ENCODE peak calls at places on chromosome 19, in six cellular contexts. G is H1, R is HepG2, L is K562, S is GM12891, Z is GM12878. J is an unnamed sample.

GRCh38 chr19:16244091-16244490 is 46.4 kb downstream of the AP1M1 start:
- DNase-seq in R (no peak), S (no peak), Z (no peak), G (no peak), L (no peak), J (no peak)

GRCh38 chr19:17424743-17425365 is 5.0 kb downstream of the MVB12A start:
- DNase-seq in G (peak; percentile 91), Z (no peak), L (peak; percentile 91), S (peak; percentile 59), R (no peak), J (no peak)

GRCh38 chr19:5621311-5621944 is 1.1 kb downstream of the SAFB2 start:
- DNase-seq in Z (no peak), S (no peak), G (no peak), L (no peak), R (no peak), J (no peak)

GRCh38 chr19:11355160-11356073 is at the start of gene PLPPR2:
- DNase-seq in G (peak; percentile 99), L (peak; percentile 96), S (peak; percentile 66), R (peak; percentile 68), Z (peak; percentile 25), J (peak; percentile 89)

GRCh38 chr19:35017507-35017906 is 12.8 kb upstream of the SCN1B start:
- DNase-seq in G (no peak), S (no peak), L (no peak), Z (no peak), R (no peak), J (no peak)

GRCh38 chr19:56076413-56076998 is 44.6 kb downstream of the ZNF787 start:
- DNase-seq in R (peak; percentile 48), Z (no peak), G (peak; percentile 78), S (no peak), L (peak; percentile 65), J (no peak)

GRCh38 chr19:56508282-56508778 is 675 bp downstream of the ZNF471 start:
- DNase-seq in R (no peak), Z (no peak), L (no peak), G (no peak), S (no peak), J (no peak)

GRCh38 chr19:329876-330275 is 14.7 kb downstream of the MIER2 start:
- DNase-seq in Z (no peak), L (no peak), S (no peak), R (no peak), G (no peak), J (no peak)

GRCh38 chr19:4077800-4078683 is 11.3 kb upstream of the ZBTB7A start:
- DNase-seq in G (no peak), S (peak; percentile 76), Z (no peak), R (no peak), L (peak; percentile 48), J (peak; percentile 84)

GRCh38 chr19:4803736-4804695 is 12.5 kb downstream of the FEM1A start:
- DNase-seq in S (peak; percentile 66), Z (no peak), G (peak; percentile 95), L (peak; percentile 81), R (peak; percentile 66), J (peak; percentile 60)

GRCh38 chr19:32177686-32178085 is 167.7 kb upstream of the ZNF507 start:
- DNase-seq in L (no peak), Z (no peak), R (no peak), S (no peak), G (no peak), J (no peak)

GRCh38 chr19:45878043-45878794 is 7.7 kb downstream of the IRF2BP1 start:
- DNase-seq in S (no peak), R (peak; percentile 66), Z (no peak), L (no peak), G (no peak), J (no peak)

GRCh38 chr19:17847538-17848366 is at the start of gene JAK3:
- DNase-seq in S (peak; percentile 85), R (peak; percentile 59), Z (peak; percentile 77), G (peak; percentile 90), L (peak; percentile 79), J (peak; percentile 87)

GRCh38 chr19:45349430-45349941 is 8.9 kb downstream of the KLC3 start:
- DNase-seq in G (no peak), R (no peak), Z (no peak), L (no peak), S (no peak), J (no peak)

GRCh38 chr19:17473041-17473440 is 2.7 kb downstream of the SLC27A1 start:
- DNase-seq in S (no peak), Z (no peak), L (no peak), G (no peak), R (no peak), J (no peak)

GRCh38 chr19:14030997-14031718 is 404 bp upstream of the IL27RA start:
- DNase-seq in L (no peak), G (no peak), Z (no peak), R (no peak), S (no peak), J (no peak)

GRCh38 chr19:45142728-45143115 is 18.1 kb downstream of the NKPD1 start:
- DNase-seq in L (no peak), S (peak; percentile 10), Z (no peak), R (no peak), G (no peak), J (no peak)

GRCh38 chr19:4034048-4035017 is 26.8 kb downstream of the PIAS4 start:
- DNase-seq in Z (no peak), L (no peak), R (no peak), S (no peak), G (no peak), J (no peak)

GRCh38 chr19:23415561-23416191 is 20.4 kb upstream of the ZNF91 start:
- DNase-seq in Z (no peak), R (no peak), L (no peak), S (no peak), G (peak; percentile 89), J (no peak)

GRCh38 chr19:34676697-34677385 is at the start of gene SCGB2B2:
- DNase-seq in S (peak; percentile 41), R (no peak), G (no peak), L (no peak), Z (peak; percentile 50), J (peak; percentile 36)

GRCh38 chr19:19160489-19161035 is 9.5 kb downstream of the MEF2B start:
- DNase-seq in S (peak; percentile 72), L (no peak), R (no peak), G (peak; percentile 76), Z (no peak), J (peak; percentile 78)

GRCh38 chr19:33348301-33349010 is 25.1 kb upstream of the CEBPG start:
- DNase-seq in L (no peak), S (no peak), R (peak; percentile 46), G (no peak), Z (no peak), J (no peak)

GRCh38 chr19:18254546-18255500 is 19.4 kb downstream of the IQCN start:
- DNase-seq in G (peak; percentile 77), S (no peak), L (no peak), Z (no peak), R (no peak), J (no peak)

GRCh38 chr19:3275068-3275582 is 50.7 kb downstream of the CELF5 start:
- DNase-seq in G (no peak), Z (no peak), R (peak; percentile 65), S (peak; percentile 64), L (peak; percentile 83), J (peak; percentile 70)

GRCh38 chr19:30785728-30786127 is 413.5 kb downstream of the ZNF536 start:
- DNase-seq in L (no peak), S (no peak), R (no peak), Z (no peak), G (no peak), J (no peak)

GRCh38 chr19:17762505-17763229 is 11.4 kb downstream of the FCHO1 start:
- DNase-seq in S (no peak), G (peak; percentile 92), Z (no peak), R (peak; percentile 59), L (peak; percentile 90), J (no peak)

GRCh38 chr19:4910594-4911273 is 1.4 kb downstream of the UHRF1 start:
- DNase-seq in G (no peak), Z (no peak), S (no peak), L (peak; percentile 62), R (no peak), J (no peak)

GRCh38 chr19:5691205-5691929 is 1.3 kb downstream of the RPL36 start:
- DNase-seq in G (no peak), R (no peak), Z (no peak), L (peak; percentile 63), S (no peak), J (no peak)

GRCh38 chr19:7763696-7764095 is 653 bp downstream of the CLEC4M start:
- DNase-seq in Z (no peak), L (no peak), R (no peak), S (no peak), G (no peak), J (no peak)
- TF ChIP-seq TAF1 in Z (no peak), L (no peak), R (no peak), S (no peak), G (no peak), J (no peak)

GRCh38 chr19:38683393-38684077 is 36.1 kb downstream of the ACTN4 start:
- DNase-seq in R (peak; percentile 96), S (no peak), L (peak; percentile 84), G (peak; percentile 83), Z (no peak), J (no peak)
- TF ChIP-seq POLR2AphosphoS5 in R (no peak), S (no peak), L (peak; percentile 25), G (peak; percentile 15), Z (no peak), J (no peak)

DNA sequence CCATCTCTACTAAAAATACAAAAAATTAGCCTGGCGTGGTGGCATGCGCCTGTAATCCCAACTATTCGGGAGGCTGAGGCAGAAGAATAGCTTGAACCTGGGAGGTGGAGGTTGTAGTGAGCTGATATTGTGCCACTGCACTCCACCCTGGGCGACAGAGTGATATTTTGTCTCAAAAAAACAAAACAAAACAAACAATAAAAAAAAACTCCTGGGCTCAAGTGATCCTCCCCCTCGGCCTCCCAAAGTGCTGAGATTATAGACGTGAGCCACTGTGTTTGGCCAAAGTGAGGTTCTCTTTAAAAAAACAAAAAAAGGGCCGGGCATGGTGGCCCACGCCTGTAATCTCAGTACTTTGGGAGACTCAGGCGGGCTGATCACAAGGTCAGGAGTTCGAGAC is 3.8 kb upstream of the JUNB start:
- DNase-seq in S (no peak), L (no peak), G (no peak), Z (no peak), R (no peak), J (no peak)
- TF ChIP-seq POLR2A in S (no peak), L (no peak), G (no peak), Z (no peak), R (no peak), J (no peak)

GRCh38 chr19:53161123-53161522 is 2.3 kb upstream of the ZNF347 start:
- DNase-seq in L (peak; percentile 87), S (no peak), R (no peak), Z (no peak), G (no peak), J (no peak)
- TF ChIP-seq TAF1 in L (no peak), S (no peak), R (no peak), Z (no peak), G (no peak), J (no peak)

GRCh38 chr19:49560358-49560900 is 19.9 kb downstream of the NOSIP start:
- DNase-seq in Z (no peak), S (no peak), L (peak; percentile 48), R (no peak), G (no peak), J (no peak)
- TF ChIP-seq POLR2AphosphoS5 in Z (no peak), S (no peak), L (no peak), R (no peak), G (no peak), J (no peak)

GRCh38 chr19:36141039-36141914 is 1.4 kb downstream of the CAPNS1 start:
- DNase-seq in L (peak; percentile 94), G (peak; percentile 99), Z (peak; percentile 53), S (peak; percentile 84), R (peak; percentile 73), J (peak; percentile 86)
- TF ChIP-seq POLR2A in L (no peak), G (no peak), Z (peak; percentile 74), S (no peak), R (peak; percentile 25), J (no peak)

GRCh38 chr19:41373993-41374392 is 2.3 kb upstream of the TMEM91 start:
- DNase-seq in S (no peak), L (no peak), G (no peak), R (no peak), Z (no peak), J (no peak)
- TF ChIP-seq TAF1 in S (no peak), L (no peak), G (no peak), R (no peak), Z (no peak), J (no peak)

J was measured in GM12892.